ENCODE peak calls at places on chromosomes 12 and 14, in four cellular contexts. N is neural crest cell, F is left ventricle myocardium superior, G is NCI-H2029 treated with DMSO at 0.1 percent for 48 hours. R is an unnamed sample.

GRCh38 chr12:77442633-77443032 is 377.3 kb upstream of the E2F7 start:
- DNase-seq in N (no peak), F (no peak), G (no peak), R (no peak)

GRCh38 chr12:46671102-46671501 is 154.7 kb downstream of the SLC38A4 start:
- DNase-seq in N (no peak), F (no peak), G (no peak), R (no peak)

GRCh38 chr14:74647834-74648361 is 35.9 kb upstream of the LTBP2 start:
- DNase-seq in N (no peak), F (no peak), G (peak), R (peak)

GRCh38 chr14:44396226-44396625 is 110.9 kb downstream of the FSCB start:
- DNase-seq in N (no peak), F (no peak), G (peak), R (no peak)

GRCh38 chr12:9869307-9870161 is at the start of gene CLEC2B:
- DNase-seq in N (no peak), F (no peak), G (no peak), R (no peak)

GRCh38 chr14:73768107-73768506 is 53.9 kb upstream of the PNMA1 start:
- DNase-seq in N (no peak), F (no peak), G (no peak), R (no peak)

GRCh38 chr14:60210703-60211102 is 38.3 kb upstream of the PPM1A start:
- DNase-seq in N (no peak), F (no peak), G (no peak), R (no peak)

GRCh38 chr14:101442451-101442850 is 118.8 kb upstream of the DIO3 start:
- DNase-seq in N (no peak), F (no peak), G (no peak), R (no peak)

GRCh38 chr14:69619007-69619406 is 7.6 kb downstream of the SUSD6 start:
- DNase-seq in N (no peak), F (no peak), G (no peak), R (no peak)

GRCh38 chr12:78880078-78880477 is 15.5 kb downstream of the SYT1 start:
- DNase-seq in N (no peak), F (no peak), G (no peak), R (no peak)

GRCh38 chr12:16229676-16230075 is 47.8 kb downstream of the SLC15A5 start:
- DNase-seq in N (no peak), F (no peak), G (no peak), R (no peak)

GRCh38 chr12:77725611-77726010 is 105.1 kb upstream of the NAV3 start:
- DNase-seq in N (no peak), F (no peak), G (no peak), R (no peak)

GRCh38 chr14:92392726-92393125 is 69.8 kb downstream of the SLC24A4 start:
- DNase-seq in N (no peak), F (no peak), G (no peak), R (no peak)

R was measured in NCI-H2171 treated with DMSO at 0.1 percent for 48 hours.